ENCODE peak calls at places on chromosomes 13 and 19, in four cellular contexts. One of them, this sample, is unnamed.

GRCh38 chr13:65966991-65967451 is 1263.1 kb downstream of the PCDH9 start:
- DNase-seq in NCI-H1930: no peak
- DNase-seq in GDM1: no peak
- DNase-seq in MV-4-11: peak
- DNase-seq in this sample: peak

GRCh38 chr13:50613356-50613831 is 230.1 kb downstream of the DLEU7 start:
- DNase-seq in NCI-H1930: no peak
- DNase-seq in MV-4-11: no peak
- DNase-seq in GDM1: no peak
- DNase-seq in this sample: no peak

GRCh38 chr19:16001481-16002312 is 52.9 kb downstream of the OR10H4 start:
- DNase-seq in MV-4-11: peak
- DNase-seq in GDM1: no peak
- DNase-seq in NCI-H1930: no peak
- DNase-seq in this sample: no peak

GRCh38 chr19:49564616-49565045 is 15.7 kb downstream of the NOSIP start:
- DNase-seq in MV-4-11: no peak
- DNase-seq in GDM1: no peak
- DNase-seq in NCI-H1930: no peak
- DNase-seq in this sample: no peak

GRCh38 chr19:10612515-10613119 is 12.7 kb upstream of the SLC44A2 start:
- DNase-seq in MV-4-11: no peak
- DNase-seq in GDM1: no peak
- DNase-seq in NCI-H1930: no peak
- DNase-seq in this sample: peak

GRCh38 chr13:43905435-43906031 is 25.8 kb downstream of the LACC1 start:
- DNase-seq in MV-4-11: peak
- DNase-seq in NCI-H1930: peak
- DNase-seq in GDM1: peak
- DNase-seq in this sample: peak

GRCh38 chr19:46206176-46206575 is 23.4 kb upstream of the IGFL1 start:
- DNase-seq in GDM1: no peak
- DNase-seq in MV-4-11: no peak
- DNase-seq in NCI-H1930: no peak
- DNase-seq in this sample: no peak

GRCh38 chr19:38721977-38722773 is 22.1 kb downstream of the CAPN12 start:
- DNase-seq in MV-4-11: no peak
- DNase-seq in GDM1: no peak
- DNase-seq in NCI-H1930: no peak
- DNase-seq in this sample: peak

GRCh38 chr13:33270906-33271538 is 14.5 kb downstream of the STARD13 start:
- DNase-seq in MV-4-11: no peak
- DNase-seq in NCI-H1930: no peak
- DNase-seq in GDM1: no peak
- DNase-seq in this sample: no peak

GRCh38 chr13:83883061-83883523 is 818 bp upstream of the SLITRK1 start:
- DNase-seq in NCI-H1930: no peak
- DNase-seq in GDM1: no peak
- DNase-seq in MV-4-11: no peak
- DNase-seq in this sample: peak

GRCh38 chr13:39226359-39226758 is 188.1 kb downstream of the NHLRC3 start:
- DNase-seq in GDM1: no peak
- DNase-seq in MV-4-11: no peak
- DNase-seq in NCI-H1930: no peak
- DNase-seq in this sample: no peak

GRCh38 chr19:16612631-16613030 is 15.4 kb downstream of the MED26 start:
- DNase-seq in MV-4-11: peak
- DNase-seq in GDM1: no peak
- DNase-seq in NCI-H1930: no peak
- DNase-seq in this sample: no peak

GRCh38 chr19:31037311-31037710 is 311.9 kb downstream of the TSHZ3 start:
- DNase-seq in NCI-H1930: no peak
- DNase-seq in MV-4-11: no peak
- DNase-seq in GDM1: no peak
- DNase-seq in this sample: no peak

GRCh38 chr19:19661141-19661674 is 2.3 kb downstream of the ATP13A1 start:
- DNase-seq in NCI-H1930: no peak
- DNase-seq in GDM1: no peak
- DNase-seq in MV-4-11: no peak
- DNase-seq in this sample: no peak

GRCh38 chr13:31908696-31909386 is 122.7 kb upstream of the FRY start:
- DNase-seq in MV-4-11: peak
- DNase-seq in GDM1: no peak
- DNase-seq in NCI-H1930: no peak
- DNase-seq in this sample: no peak

This sample was measured in globus pallidus.